ENCODE peak calls at places on chromosomes 1 and 21, in five cellular contexts. One of them, this sample, is unnamed.

GRCh38 chr1:22814176-22815042 is 103.8 kb downstream of the EPHB2 start:
- DNase-seq in H7: no peak
- DNase-seq in kidney epithelial cell: no peak
- DNase-seq in fibroblast of mammary gland: peak
- DNase-seq in AG10803: peak
- DNase-seq in this sample: no peak

GRCh38 chr1:171251042-171251740 is 2.9 kb downstream of the FMO1 start:
- DNase-seq in H7: peak
- DNase-seq in kidney epithelial cell: no peak
- DNase-seq in fibroblast of mammary gland: no peak
- DNase-seq in AG10803: peak
- DNase-seq in this sample: no peak

GRCh38 chr1:26387447-26387846 is 14.9 kb upstream of the ZNF683 start:
- DNase-seq in H7: no peak
- DNase-seq in kidney epithelial cell: no peak
- DNase-seq in fibroblast of mammary gland: peak
- DNase-seq in AG10803: no peak
- DNase-seq in this sample: no peak

GRCh38 chr1:60890664-60891063 is 191.7 kb upstream of the NFIA start:
- DNase-seq in H7: no peak
- DNase-seq in kidney epithelial cell: no peak
- DNase-seq in fibroblast of mammary gland: no peak
- DNase-seq in AG10803: no peak
- DNase-seq in this sample: no peak

GRCh38 chr1:24110642-24111263 is 1.2 kb downstream of the MYOM3 start:
- DNase-seq in H7: no peak
- DNase-seq in kidney epithelial cell: no peak
- DNase-seq in fibroblast of mammary gland: no peak
- DNase-seq in AG10803: peak
- DNase-seq in this sample: no peak

GRCh38 chr21:33480481-33481103 is 818 bp upstream of the TMEM50B start:
- DNase-seq in H7: no peak
- DNase-seq in kidney epithelial cell: no peak
- DNase-seq in fibroblast of mammary gland: no peak
- DNase-seq in AG10803: no peak
- DNase-seq in this sample: no peak

GRCh38 chr1:20552728-20553571 is 577 bp downstream of the FAM43B start:
- DNase-seq in H7: peak
- DNase-seq in kidney epithelial cell: no peak
- DNase-seq in fibroblast of mammary gland: peak
- DNase-seq in AG10803: no peak
- DNase-seq in this sample: no peak

GRCh38 chr1:11692899-11693590 is 1.5 kb downstream of the DRAXIN start:
- DNase-seq in H7: no peak
- DNase-seq in kidney epithelial cell: peak
- DNase-seq in fibroblast of mammary gland: peak
- DNase-seq in AG10803: peak
- DNase-seq in this sample: no peak

GRCh38 chr21:45419162-45419561 is 14.2 kb downstream of the COL18A1 start:
- DNase-seq in H7: no peak
- DNase-seq in kidney epithelial cell: no peak
- DNase-seq in fibroblast of mammary gland: no peak
- DNase-seq in AG10803: no peak
- DNase-seq in this sample: no peak

GRCh38 chr1:119298687-119299086 is 69.9 kb upstream of the HAO2 start:
- DNase-seq in H7: no peak
- DNase-seq in kidney epithelial cell: peak
- DNase-seq in fibroblast of mammary gland: peak
- DNase-seq in AG10803: peak
- DNase-seq in this sample: no peak

GRCh38 chr1:52636701-52637695 is 4.0 kb downstream of the SHISAL2A start:
- DNase-seq in H7: no peak
- DNase-seq in kidney epithelial cell: no peak
- DNase-seq in fibroblast of mammary gland: no peak
- DNase-seq in AG10803: no peak
- DNase-seq in this sample: no peak

GRCh38 chr1:67307251-67308060 is at the start of gene IL12RB2:
- DNase-seq in H7: peak
- DNase-seq in kidney epithelial cell: no peak
- DNase-seq in fibroblast of mammary gland: no peak
- DNase-seq in AG10803: no peak
- DNase-seq in this sample: no peak

GRCh38 chr1:156368889-156369684 is at the start of gene RHBG:
- DNase-seq in H7: peak
- DNase-seq in kidney epithelial cell: no peak
- DNase-seq in fibroblast of mammary gland: no peak
- DNase-seq in AG10803: peak
- DNase-seq in this sample: no peak

GRCh38 chr1:151711044-151711800 is 5.4 kb downstream of the CELF3 start:
- DNase-seq in H7: no peak
- DNase-seq in kidney epithelial cell: no peak
- DNase-seq in fibroblast of mammary gland: no peak
- DNase-seq in AG10803: no peak
- DNase-seq in this sample: no peak

GRCh38 chr21:42190492-42190875 is 28.5 kb upstream of the ABCG1 start:
- DNase-seq in H7: no peak
- DNase-seq in kidney epithelial cell: no peak
- DNase-seq in fibroblast of mammary gland: no peak
- DNase-seq in AG10803: no peak
- DNase-seq in this sample: no peak

GRCh38 chr1:234316486-234316885 is 56.8 kb upstream of the COA6 start:
- DNase-seq in H7: no peak
- DNase-seq in kidney epithelial cell: no peak
- DNase-seq in fibroblast of mammary gland: no peak
- DNase-seq in AG10803: no peak
- DNase-seq in this sample: no peak

GRCh38 chr1:88877382-88877825 is 14.0 kb downstream of the GTF2B start:
- DNase-seq in H7: peak
- DNase-seq in kidney epithelial cell: no peak
- DNase-seq in fibroblast of mammary gland: peak
- DNase-seq in AG10803: peak
- DNase-seq in this sample: no peak

GRCh38 chr1:32240140-32240951 is 6.7 kb upstream of the FAM167B start:
- DNase-seq in H7: peak
- DNase-seq in kidney epithelial cell: no peak
- DNase-seq in fibroblast of mammary gland: no peak
- DNase-seq in AG10803: peak
- DNase-seq in this sample: peak

GRCh38 chr1:32241011-32241763 is 5.8 kb upstream of the FAM167B start:
- DNase-seq in H7: peak
- DNase-seq in kidney epithelial cell: no peak
- DNase-seq in fibroblast of mammary gland: peak
- DNase-seq in AG10803: peak
- DNase-seq in this sample: peak

GRCh38 chr1:32239790-32240139 is 7.3 kb upstream of the FAM167B start:
- DNase-seq in H7: no peak
- DNase-seq in kidney epithelial cell: no peak
- DNase-seq in fibroblast of mammary gland: no peak
- DNase-seq in AG10803: no peak
- DNase-seq in this sample: no peak

GRCh38 chr1:32242341-32242851 is 4.6 kb upstream of the FAM167B start:
- DNase-seq in H7: peak
- DNase-seq in kidney epithelial cell: no peak
- DNase-seq in fibroblast of mammary gland: no peak
- DNase-seq in AG10803: peak
- DNase-seq in this sample: no peak

DNA sequence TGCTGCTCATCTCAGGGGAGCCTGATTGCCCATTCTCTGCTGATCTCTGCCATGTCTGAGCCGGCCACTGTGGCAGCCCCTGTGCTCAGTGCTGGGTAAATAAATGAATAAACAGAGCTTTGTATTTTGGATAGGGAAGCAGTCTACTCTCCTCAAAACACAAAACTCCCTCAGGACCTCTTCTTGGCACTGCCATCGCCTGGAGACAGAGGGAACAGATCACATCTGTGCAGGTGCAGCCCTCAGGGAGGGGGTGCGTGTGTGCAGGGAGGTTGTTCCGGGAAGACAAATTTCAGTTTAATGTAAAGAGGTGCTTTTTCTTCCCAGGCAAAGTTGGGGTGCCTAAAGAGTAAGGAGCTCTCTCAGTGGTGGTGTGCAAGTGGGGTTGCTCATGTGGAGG is 7.7 kb upstream of the FAM167B start:
- DNase-seq in H7: peak
- DNase-seq in kidney epithelial cell: no peak
- DNase-seq in fibroblast of mammary gland: no peak
- DNase-seq in AG10803: no peak
- DNase-seq in this sample: no peak
- H3K4me3 ChIP-seq in H7: peak
- H3K4me3 ChIP-seq in kidney epithelial cell: no peak
- H3K4me3 ChIP-seq in fibroblast of mammary gland: no peak
- H3K4me3 ChIP-seq in AG10803: no peak
- H3K4me3 ChIP-seq in this sample: no peak

GRCh38 chr1:198648584-198648983 is 9.7 kb downstream of the PTPRC start:
- DNase-seq in H7: no peak
- DNase-seq in kidney epithelial cell: no peak
- DNase-seq in fibroblast of mammary gland: no peak
- DNase-seq in AG10803: no peak
- DNase-seq in this sample: no peak

GRCh38 chr1:198653815-198654413 is 15.1 kb downstream of the PTPRC start:
- DNase-seq in H7: no peak
- DNase-seq in kidney epithelial cell: no peak
- DNase-seq in fibroblast of mammary gland: no peak
- DNase-seq in AG10803: no peak
- DNase-seq in this sample: no peak

GRCh38 chr1:198649598-198650338 is 10.9 kb downstream of the PTPRC start:
- DNase-seq in H7: no peak
- DNase-seq in kidney epithelial cell: no peak
- DNase-seq in fibroblast of mammary gland: no peak
- DNase-seq in AG10803: no peak
- DNase-seq in this sample: no peak

GRCh38 chr1:198650506-198650905 is 11.7 kb downstream of the PTPRC start:
- DNase-seq in H7: no peak
- DNase-seq in kidney epithelial cell: no peak
- DNase-seq in fibroblast of mammary gland: no peak
- DNase-seq in AG10803: no peak
- DNase-seq in this sample: no peak

DNA sequence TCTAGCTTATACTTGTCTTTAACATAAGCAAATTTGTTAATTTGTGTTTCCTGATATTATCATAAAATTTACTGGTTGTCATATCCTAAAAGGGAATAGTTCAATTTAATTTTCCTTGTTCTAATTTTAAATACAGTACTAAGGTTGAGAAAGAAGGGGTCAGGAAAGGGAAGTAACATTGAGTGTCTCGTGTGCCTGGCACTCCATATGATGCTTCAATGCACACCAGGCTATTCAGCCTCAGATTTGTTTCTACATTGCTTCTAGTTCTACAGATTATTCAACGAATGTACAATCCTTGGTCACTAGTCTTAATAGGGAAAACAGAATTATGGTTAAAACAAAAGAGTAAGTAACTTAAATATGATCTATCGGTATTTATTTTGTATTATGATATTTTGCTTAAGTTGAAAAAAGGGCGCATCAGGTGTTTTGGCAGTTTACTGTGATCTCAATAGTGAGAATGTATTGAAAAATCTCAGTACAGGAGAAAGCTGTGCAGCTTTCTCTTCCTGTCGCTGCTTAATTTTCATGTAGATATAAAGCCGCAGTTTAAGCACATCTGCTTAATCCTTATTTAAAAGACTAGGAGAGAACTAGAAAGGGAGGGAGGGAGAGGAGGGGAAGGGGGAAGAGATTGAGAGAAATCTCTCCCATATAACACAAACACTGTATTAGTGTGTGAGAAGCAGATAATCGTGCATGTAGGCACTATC is 13.0 kb downstream of the PTPRC start:
- DNase-seq in H7: no peak
- DNase-seq in kidney epithelial cell: no peak
- DNase-seq in fibroblast of mammary gland: no peak
- DNase-seq in AG10803: no peak
- DNase-seq in this sample: no peak
- H3K4me3 ChIP-seq in H7: no peak
- H3K4me3 ChIP-seq in kidney epithelial cell: no peak
- H3K4me3 ChIP-seq in fibroblast of mammary gland: no peak
- H3K4me3 ChIP-seq in AG10803: no peak
- H3K4me3 ChIP-seq in this sample: no peak

GRCh38 chr1:36322085-36322785 is 1.2 kb downstream of the EVA1B start:
- DNase-seq in H7: peak
- DNase-seq in kidney epithelial cell: no peak
- DNase-seq in fibroblast of mammary gland: peak
- DNase-seq in AG10803: peak
- DNase-seq in this sample: no peak

GRCh38 chr1:36326499-36326898 is 3.1 kb upstream of the EVA1B start:
- DNase-seq in H7: no peak
- DNase-seq in kidney epithelial cell: no peak
- DNase-seq in fibroblast of mammary gland: no peak
- DNase-seq in AG10803: no peak
- DNase-seq in this sample: no peak

GRCh38 chr1:36323636-36324321 is at the start of gene EVA1B:
- DNase-seq in H7: peak
- DNase-seq in kidney epithelial cell: no peak
- DNase-seq in fibroblast of mammary gland: peak
- DNase-seq in AG10803: peak
- DNase-seq in this sample: peak

GRCh38 chr1:36322786-36323635 is 434 bp downstream of the EVA1B start:
- DNase-seq in H7: peak
- DNase-seq in kidney epithelial cell: no peak
- DNase-seq in fibroblast of mammary gland: peak
- DNase-seq in AG10803: peak
- DNase-seq in this sample: peak

DNA sequence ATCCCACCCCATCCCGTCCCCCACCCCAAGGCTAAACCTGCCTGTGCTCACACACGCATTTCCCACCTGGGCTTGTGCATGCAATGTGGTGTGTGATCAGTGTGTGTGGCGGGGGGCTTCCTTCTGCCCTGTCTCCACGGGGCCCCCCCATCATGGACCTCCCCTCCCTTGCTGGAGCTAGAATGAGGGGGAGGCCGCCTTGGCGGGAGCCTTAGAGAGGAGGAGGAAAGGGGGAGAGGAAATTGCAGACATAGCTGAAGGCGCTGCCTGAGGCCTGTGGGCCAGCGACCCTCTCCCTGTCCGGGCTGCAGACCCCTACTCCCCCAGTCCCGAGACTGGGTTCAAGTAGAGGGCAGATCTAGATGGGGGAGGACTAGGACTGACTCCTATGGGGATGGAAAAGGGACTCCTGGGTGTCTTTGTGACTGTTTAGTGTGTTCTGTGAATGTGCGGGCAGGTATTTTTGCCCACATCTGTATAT is 917 bp upstream of the EVA1B start:
- DNase-seq in H7: no peak
- DNase-seq in kidney epithelial cell: no peak
- DNase-seq in fibroblast of mammary gland: no peak
- DNase-seq in AG10803: no peak
- DNase-seq in this sample: no peak
- H3K4me3 ChIP-seq in H7: peak
- H3K4me3 ChIP-seq in kidney epithelial cell: no peak
- H3K4me3 ChIP-seq in fibroblast of mammary gland: no peak
- H3K4me3 ChIP-seq in AG10803: no peak
- H3K4me3 ChIP-seq in this sample: peak

DNA sequence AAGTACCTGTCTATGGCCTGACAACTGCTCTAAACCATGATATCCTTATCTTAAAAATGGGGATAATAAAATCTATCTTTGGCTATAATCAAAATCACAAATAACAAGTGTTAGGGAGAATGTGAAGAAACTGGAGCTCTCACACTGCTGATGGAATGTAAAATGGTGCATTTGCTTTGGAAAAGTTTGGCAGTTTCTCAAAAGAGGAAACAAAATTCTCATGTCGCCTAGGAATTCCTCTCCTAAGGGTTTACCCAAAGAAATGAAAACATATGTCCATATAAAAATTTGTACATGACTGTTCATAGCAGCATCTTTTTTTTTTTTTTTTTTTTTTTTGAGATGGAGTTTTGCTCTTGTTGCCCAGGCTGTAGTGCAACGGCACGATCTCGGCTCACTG is 64.3 kb downstream of the ZNF281 start:
- DNase-seq in H7: no peak
- DNase-seq in kidney epithelial cell: no peak
- DNase-seq in fibroblast of mammary gland: no peak
- DNase-seq in AG10803: peak
- DNase-seq in this sample: no peak
- H3K4me3 ChIP-seq in H7: no peak
- H3K4me3 ChIP-seq in kidney epithelial cell: no peak
- H3K4me3 ChIP-seq in fibroblast of mammary gland: no peak
- H3K4me3 ChIP-seq in AG10803: no peak
- H3K4me3 ChIP-seq in this sample: no peak

This sample was measured in coronary artery.